ENCODE peak calls at places on chromosomes 6 and 20, in eight cellular contexts. W is GM19239; Q is cardiac fibroblast; V is iPS-NIHi11; B is NCI-H2171; Y is activated CD8-positive, alpha-beta T cell treated with anti-CD3 and anti-CD28 coated beads for 36 hours; C is T-cell; X is substantia nigra. I is an unnamed sample.

GRCh38 chr6:149948011-149948410 is 6.2 kb downstream of the ULBP2 start:
- DNase-seq in Y (no peak), X (no peak), Q (no peak), B (no peak), V (no peak), W (no peak), C (no peak), I (no peak)

GRCh38 chr6:41580690-41581089 is 34.5 kb downstream of the FOXP4 start:
- DNase-seq in W (no peak), B (no peak), C (no peak), Q (no peak), Y (no peak), V (no peak), X (no peak), I (no peak)

GRCh38 chr6:26020291-26020982 is 57.8 kb downstream of the TRIM38 start:
- DNase-seq in C (peak; percentile 79), V (peak; percentile 53), Y (peak; percentile 82), W (peak; percentile 48), Q (peak; percentile 96), B (peak; percentile 80), X (peak; percentile 20), I (peak; percentile 69)

GRCh38 chr6:167244991-167245390 is 46.1 kb upstream of the UNC93A start:
- DNase-seq in C (no peak), B (no peak), W (no peak), Q (no peak), V (peak; percentile 69), Y (no peak), X (no peak), I (no peak)

GRCh38 chr20:57920971-57921370 is 211.2 kb upstream of the PMEPA1 start:
- DNase-seq in C (no peak), Y (no peak), W (no peak), Q (no peak), V (no peak), X (no peak), B (no peak), I (no peak)

GRCh38 chr6:140915001-140915950 is 1217.4 kb upstream of the GJE1 start:
- DNase-seq in C (no peak), V (no peak), B (peak; percentile 19), Q (peak; percentile 17), X (no peak), W (no peak), Y (no peak), I (no peak)

GRCh38 chr6:112180095-112180820 is 74.1 kb downstream of the LAMA4 start:
- DNase-seq in C (peak; percentile 51), B (peak; percentile 74), X (no peak), Q (peak; percentile 92), Y (peak; percentile 56), V (peak; percentile 48), W (peak; percentile 16), I (no peak)

GRCh38 chr6:69007781-69008180 is 372.7 kb downstream of the ADGRB3 start:
- DNase-seq in Q (no peak), C (no peak), X (no peak), B (no peak), V (no peak), W (no peak), Y (no peak), I (no peak)

GRCh38 chr6:152952866-152953509 is 29.9 kb downstream of the FBXO5 start:
- DNase-seq in C (no peak), B (peak; percentile 0), Q (peak; percentile 70), Y (no peak), W (no peak), X (no peak), V (peak; percentile 19), I (no peak)

I was measured in C1 segment of cervical spinal cord.